ENCODE peak calls at places on chromosomes 4 and X, in five cellular contexts. One of them, this sample, is unnamed.
A peak's percentile ranks its signal among the peaks of the same experiment; 100 is the strongest.

GRCh38 chr4:150683775-150684350 is 101.9 kb downstream of the MAB21L2 start:
- DNase-seq in fibroblast of gingiva: no peak
- DNase-seq in pancreas: no peak
- DNase-seq in GM04504: no peak
- DNase-seq in SJSA1: no peak
- DNase-seq in this sample: no peak

GRCh38 chr4:131609039-131609438 is 1540.1 kb upstream of the PCDH10 start:
- DNase-seq in SJSA1: no peak
- DNase-seq in GM04504: no peak
- DNase-seq in fibroblast of gingiva: no peak
- DNase-seq in pancreas: no peak
- DNase-seq in this sample: no peak

GRCh38 chr4:26206339-26206738 is 114.5 kb upstream of the RBPJ start:
- DNase-seq in fibroblast of gingiva: peak; percentile 95
- DNase-seq in GM04504: no peak
- DNase-seq in pancreas: peak; percentile 52
- DNase-seq in SJSA1: no peak
- DNase-seq in this sample: peak; percentile 44

GRCh38 chr4:169689681-169690080 is 68.1 kb downstream of the HPF1 start:
- DNase-seq in GM04504: no peak
- DNase-seq in SJSA1: no peak
- DNase-seq in pancreas: no peak
- DNase-seq in fibroblast of gingiva: no peak
- DNase-seq in this sample: no peak

GRCh38 chr4:657338-658030 is 16.6 kb downstream of the ATP5ME start:
- DNase-seq in GM04504: no peak
- DNase-seq in SJSA1: no peak
- DNase-seq in fibroblast of gingiva: no peak
- DNase-seq in pancreas: peak; percentile 1
- DNase-seq in this sample: no peak

GRCh38 chr4:7067147-7067522 is 729 bp downstream of the GRPEL1 start:
- DNase-seq in pancreas: no peak
- DNase-seq in GM04504: no peak
- DNase-seq in SJSA1: no peak
- DNase-seq in fibroblast of gingiva: peak; percentile 39
- DNase-seq in this sample: no peak

GRCh38 chr4:83456184-83456501 is 285 bp downstream of the MRPS18C start:
- DNase-seq in GM04504: no peak
- DNase-seq in fibroblast of gingiva: no peak
- DNase-seq in pancreas: no peak
- DNase-seq in SJSA1: no peak
- DNase-seq in this sample: no peak

GRCh38 chr4:139599594-139600374 is 43.8 kb upstream of the SETD7 start:
- DNase-seq in GM04504: no peak
- DNase-seq in fibroblast of gingiva: peak; percentile 48
- DNase-seq in SJSA1: no peak
- DNase-seq in pancreas: no peak
- DNase-seq in this sample: no peak

GRCh38 chrX:111869639-111870034 is 6.3 kb upstream of the TRPC5OS start:
- DNase-seq in SJSA1: no peak
- DNase-seq in pancreas: peak; percentile 4
- DNase-seq in fibroblast of gingiva: peak; percentile 15
- DNase-seq in GM04504: peak; percentile 12
- DNase-seq in this sample: peak; percentile 12

GRCh38 chrX:122880952-122881351 is 303.1 kb upstream of the GRIA3 start:
- DNase-seq in SJSA1: no peak
- DNase-seq in GM04504: no peak
- DNase-seq in pancreas: no peak
- DNase-seq in fibroblast of gingiva: no peak
- DNase-seq in this sample: no peak

GRCh38 chr4:142274137-142274536 is 572.0 kb downstream of the INPP4B start:
- DNase-seq in GM04504: no peak
- DNase-seq in SJSA1: no peak
- DNase-seq in fibroblast of gingiva: no peak
- DNase-seq in pancreas: no peak
- DNase-seq in this sample: no peak

GRCh38 chr4:165971941-165972340 is 98.9 kb downstream of the TLL1 start:
- DNase-seq in GM04504: no peak
- DNase-seq in pancreas: no peak
- DNase-seq in SJSA1: no peak
- DNase-seq in fibroblast of gingiva: no peak
- DNase-seq in this sample: no peak

GRCh38 chr4:151541438-151542071 is 132.6 kb downstream of the FHIP1A start:
- DNase-seq in SJSA1: no peak
- DNase-seq in pancreas: no peak
- DNase-seq in fibroblast of gingiva: peak; percentile 67
- DNase-seq in GM04504: peak; percentile 56
- DNase-seq in this sample: no peak

GRCh38 chrX:2654436-2655340 is 36.4 kb upstream of the CD99 start:
- DNase-seq in SJSA1: no peak
- DNase-seq in fibroblast of gingiva: no peak
- DNase-seq in GM04504: no peak
- DNase-seq in pancreas: peak; percentile 32
- DNase-seq in this sample: no peak

GRCh38 chr4:11805837-11806236 is 377.1 kb upstream of the HS3ST1 start:
- DNase-seq in GM04504: no peak
- DNase-seq in SJSA1: no peak
- DNase-seq in fibroblast of gingiva: no peak
- DNase-seq in pancreas: no peak
- DNase-seq in this sample: no peak

GRCh38 chr4:43567644-43568043 is 675.1 kb downstream of the GRXCR1 start:
- DNase-seq in GM04504: no peak
- DNase-seq in pancreas: no peak
- DNase-seq in SJSA1: no peak
- DNase-seq in fibroblast of gingiva: no peak
- DNase-seq in this sample: no peak

GRCh38 chrX:1407035-1407434 is 15.1 kb upstream of the SLC25A6 start:
- DNase-seq in GM04504: no peak
- DNase-seq in SJSA1: no peak
- DNase-seq in pancreas: no peak
- DNase-seq in fibroblast of gingiva: no peak
- DNase-seq in this sample: no peak

GRCh38 chr4:159937595-159937994 is 834.7 kb downstream of the RAPGEF2 start:
- DNase-seq in fibroblast of gingiva: no peak
- DNase-seq in pancreas: no peak
- DNase-seq in GM04504: no peak
- DNase-seq in SJSA1: no peak
- DNase-seq in this sample: no peak

GRCh38 chr4:19936471-19936870 is 315.2 kb upstream of the SLIT2 start:
- DNase-seq in SJSA1: no peak
- DNase-seq in pancreas: no peak
- DNase-seq in fibroblast of gingiva: peak; percentile 62
- DNase-seq in GM04504: peak; percentile 67
- DNase-seq in this sample: peak; percentile 55

GRCh38 chrX:123626962-123627361 is 105.9 kb downstream of the THOC2 start:
- DNase-seq in GM04504: peak; percentile 15
- DNase-seq in pancreas: no peak
- DNase-seq in fibroblast of gingiva: no peak
- DNase-seq in SJSA1: no peak
- DNase-seq in this sample: no peak

GRCh38 chr4:1775731-1776500 is 17.2 kb upstream of the FGFR3 start:
- DNase-seq in fibroblast of gingiva: no peak
- DNase-seq in SJSA1: no peak
- DNase-seq in pancreas: no peak
- DNase-seq in GM04504: no peak
- DNase-seq in this sample: no peak

GRCh38 chr4:133147922-133148689 is 988 bp upstream of the PCDH10 start:
- DNase-seq in fibroblast of gingiva: peak; percentile 69
- DNase-seq in pancreas: no peak
- DNase-seq in SJSA1: no peak
- DNase-seq in GM04504: no peak
- DNase-seq in this sample: no peak

GRCh38 chrX:151694661-151695582 is at the start of gene PRRG3:
- DNase-seq in GM04504: no peak
- DNase-seq in SJSA1: no peak
- DNase-seq in fibroblast of gingiva: no peak
- DNase-seq in pancreas: no peak
- DNase-seq in this sample: no peak

GRCh38 chrX:47174846-47175587 is 18.6 kb upstream of the UBA1 start:
- DNase-seq in SJSA1: no peak
- DNase-seq in pancreas: no peak
- DNase-seq in GM04504: no peak
- DNase-seq in fibroblast of gingiva: no peak
- DNase-seq in this sample: no peak

GRCh38 chr4:106659386-106659785 is 290.8 kb upstream of the GIMD1 start:
- DNase-seq in fibroblast of gingiva: peak; percentile 19
- DNase-seq in pancreas: no peak
- DNase-seq in GM04504: no peak
- DNase-seq in SJSA1: no peak
- DNase-seq in this sample: no peak

GRCh38 chrX:50483283-50483682 is 12.7 kb upstream of the DGKK start:
- DNase-seq in pancreas: no peak
- DNase-seq in SJSA1: no peak
- DNase-seq in fibroblast of gingiva: no peak
- DNase-seq in GM04504: no peak
- DNase-seq in this sample: no peak

GRCh38 chrX:129875669-129876068 is 30.3 kb upstream of the UTP14A start:
- DNase-seq in fibroblast of gingiva: peak; percentile 73
- DNase-seq in SJSA1: peak; percentile 63
- DNase-seq in GM04504: peak; percentile 71
- DNase-seq in pancreas: no peak
- DNase-seq in this sample: peak; percentile 53

GRCh38 chr4:63919636-63920365 is 489.4 kb downstream of the TECRL start:
- DNase-seq in GM04504: no peak
- DNase-seq in pancreas: no peak
- DNase-seq in fibroblast of gingiva: no peak
- DNase-seq in SJSA1: no peak
- DNase-seq in this sample: no peak

GRCh38 chr4:3683744-3684421 is 82.3 kb upstream of the ADRA2C start:
- DNase-seq in fibroblast of gingiva: no peak
- DNase-seq in GM04504: no peak
- DNase-seq in pancreas: no peak
- DNase-seq in SJSA1: no peak
- DNase-seq in this sample: no peak

GRCh38 chr4:183284965-183285364 is 35.1 kb downstream of the CLDN22 start:
- DNase-seq in SJSA1: no peak
- DNase-seq in pancreas: no peak
- DNase-seq in fibroblast of gingiva: peak; percentile 65
- DNase-seq in GM04504: no peak
- DNase-seq in this sample: peak; percentile 69

GRCh38 chr4:188403272-188403671 is 264.0 kb downstream of the TRIML1 start:
- DNase-seq in SJSA1: no peak
- DNase-seq in pancreas: no peak
- DNase-seq in fibroblast of gingiva: no peak
- DNase-seq in GM04504: no peak
- DNase-seq in this sample: no peak

GRCh38 chr4:152972821-152973613 is 36.9 kb downstream of the FHDC1 start:
- DNase-seq in GM04504: peak; percentile 62
- DNase-seq in fibroblast of gingiva: peak; percentile 69
- DNase-seq in SJSA1: peak; percentile 67
- DNase-seq in pancreas: no peak
- DNase-seq in this sample: peak; percentile 52

GRCh38 chr4:41598580-41598979 is 60.6 kb downstream of the LIMCH1 start:
- DNase-seq in fibroblast of gingiva: no peak
- DNase-seq in SJSA1: no peak
- DNase-seq in pancreas: no peak
- DNase-seq in GM04504: no peak
- DNase-seq in this sample: no peak

GRCh38 chrX:140141444-140142029 is 176.2 kb upstream of the CXorf66 start:
- DNase-seq in pancreas: no peak
- DNase-seq in SJSA1: no peak
- DNase-seq in GM04504: no peak
- DNase-seq in fibroblast of gingiva: no peak
- DNase-seq in this sample: no peak

This sample was measured in AG09319.